ENCODE peak calls at places on chromosome 20, in six cellular contexts. T is body of pancreas, E is hepatocyte, F is DND-41, D is lower lobe of right lung, N is cardiac fibroblast. K is an unnamed sample.

GRCh38 chr20:13285408-13285807 is 64.3 kb downstream of the ISM1 start:
- DNase-seq in T (no peak), E (no peak), F (no peak), D (no peak), N (no peak), K (no peak)

GRCh38 chr20:3045042-3045815 is 623 bp upstream of the MRPS26 start:
- DNase-seq in T (peak; percentile 80), E (peak; percentile 78), F (no peak), D (peak; percentile 84), N (peak; percentile 72), K (peak; percentile 68)

GRCh38 chr20:9179193-9179802 is 110.4 kb downstream of the PLCB4 start:
- DNase-seq in T (no peak), E (no peak), F (no peak), D (no peak), N (peak; percentile 28), K (peak; percentile 66)

GRCh38 chr20:2289475-2289874 is 6.3 kb upstream of the TGM3 start:
- DNase-seq in T (no peak), E (no peak), F (no peak), D (no peak), N (no peak), K (no peak)

GRCh38 chr20:32526125-32526524 is 59.0 kb downstream of the NOL4L start:
- DNase-seq in T (no peak), E (no peak), F (no peak), D (peak; percentile 15), N (no peak), K (no peak)

GRCh38 chr20:2022163-2022562 is 28.3 kb upstream of the PDYN start:
- DNase-seq in T (no peak), E (no peak), F (no peak), D (no peak), N (no peak), K (peak; percentile 82)

GRCh38 chr20:56187791-56188190 is 60.7 kb upstream of the MC3R start:
- DNase-seq in T (peak; percentile 11), E (no peak), F (peak; percentile 6), D (no peak), N (no peak), K (peak; percentile 6)

GRCh38 chr20:15945301-15945700 is 627.9 kb downstream of the KIF16B start:
- DNase-seq in T (no peak), E (no peak), F (no peak), D (no peak), N (no peak), K (no peak)

GRCh38 chr20:44070139-44070900 is 116.7 kb downstream of the JPH2 start:
- DNase-seq in T (no peak), E (no peak), F (peak; percentile 83), D (no peak), N (no peak), K (no peak)

GRCh38 chr20:47907031-47907670 is 121.9 kb upstream of the SULF2 start:
- DNase-seq in T (no peak), E (no peak), F (no peak), D (no peak), N (no peak), K (no peak)

GRCh38 chr20:61942526-61942925 is 123.2 kb downstream of the TAF4 start:
- DNase-seq in T (no peak), E (no peak), F (no peak), D (peak; percentile 19), N (no peak), K (no peak)

GRCh38 chr20:58494923-58495622 is 20.1 kb downstream of the APCDD1L start:
- DNase-seq in T (no peak), E (no peak), F (no peak), D (no peak), N (no peak), K (no peak)
- H3K4me3 ChIP-seq in T (no peak overlapping the region), E (no peak overlapping the region), F (no peak overlapping the region), D (no peak overlapping the region), N (no peak overlapping the region), K (no peak overlapping the region)

DNA sequence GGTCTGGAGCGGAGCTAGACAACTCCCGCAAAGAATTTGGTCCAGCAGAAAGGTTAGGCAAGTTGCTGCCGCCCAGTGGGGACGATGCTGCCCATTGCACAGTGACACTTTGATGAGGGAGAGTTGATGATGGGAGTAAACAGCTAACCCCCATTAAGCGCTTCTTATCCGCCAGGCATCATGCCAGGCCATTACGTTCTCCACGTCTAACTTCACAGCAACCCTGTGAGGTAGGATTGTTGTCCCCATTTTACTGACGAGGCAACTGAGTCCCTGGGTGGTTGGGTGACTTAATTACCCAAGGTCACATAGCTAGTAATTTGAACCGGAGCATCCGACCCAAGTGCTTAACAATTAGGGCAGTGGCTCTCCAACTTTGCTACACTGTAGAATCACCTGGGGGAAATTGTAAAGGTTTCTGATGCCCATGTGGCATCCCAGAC is 731 bp downstream of the RALGAPB start:
- DNase-seq in T (peak; percentile 41), E (peak; percentile 59), F (no peak), D (no peak), N (peak; percentile 35), K (no peak)
- TF ChIP-seq CTCF in T (no peak), E (no peak), F (no peak), D (no peak), N (no peak), K (no peak)

GRCh38 chr20:35644806-35645205 is 19.9 kb downstream of the CPNE1 start:
- DNase-seq in T (no peak), E (no peak), F (no peak), D (no peak), N (no peak), K (no peak)
- H3K4me3 ChIP-seq in T (no peak overlapping the region), E (no peak overlapping the region), F (no peak overlapping the region), D (no peak overlapping the region), N (no peak overlapping the region), K (no peak overlapping the region)

GRCh38 chr20:46559685-46560440 is 9.4 kb upstream of the OCSTAMP start:
- DNase-seq in T (no peak), E (no peak), F (no peak), D (no peak), N (no peak), K (no peak)
- TF ChIP-seq CTCF in T (peak; percentile 26), E (peak; percentile 7), F (no peak), D (no peak), N (no peak), K (no peak)

GRCh38 chr20:20201124-20201523 is 148.8 kb downstream of the CFAP61 start:
- DNase-seq in T (no peak), E (no peak), F (no peak), D (no peak), N (no peak), K (no peak)
- H3K4me3 ChIP-seq in T (no peak overlapping the region), E (no peak overlapping the region), F (no peak overlapping the region), D (no peak overlapping the region), N (no peak overlapping the region), K (no peak overlapping the region)

DNA sequence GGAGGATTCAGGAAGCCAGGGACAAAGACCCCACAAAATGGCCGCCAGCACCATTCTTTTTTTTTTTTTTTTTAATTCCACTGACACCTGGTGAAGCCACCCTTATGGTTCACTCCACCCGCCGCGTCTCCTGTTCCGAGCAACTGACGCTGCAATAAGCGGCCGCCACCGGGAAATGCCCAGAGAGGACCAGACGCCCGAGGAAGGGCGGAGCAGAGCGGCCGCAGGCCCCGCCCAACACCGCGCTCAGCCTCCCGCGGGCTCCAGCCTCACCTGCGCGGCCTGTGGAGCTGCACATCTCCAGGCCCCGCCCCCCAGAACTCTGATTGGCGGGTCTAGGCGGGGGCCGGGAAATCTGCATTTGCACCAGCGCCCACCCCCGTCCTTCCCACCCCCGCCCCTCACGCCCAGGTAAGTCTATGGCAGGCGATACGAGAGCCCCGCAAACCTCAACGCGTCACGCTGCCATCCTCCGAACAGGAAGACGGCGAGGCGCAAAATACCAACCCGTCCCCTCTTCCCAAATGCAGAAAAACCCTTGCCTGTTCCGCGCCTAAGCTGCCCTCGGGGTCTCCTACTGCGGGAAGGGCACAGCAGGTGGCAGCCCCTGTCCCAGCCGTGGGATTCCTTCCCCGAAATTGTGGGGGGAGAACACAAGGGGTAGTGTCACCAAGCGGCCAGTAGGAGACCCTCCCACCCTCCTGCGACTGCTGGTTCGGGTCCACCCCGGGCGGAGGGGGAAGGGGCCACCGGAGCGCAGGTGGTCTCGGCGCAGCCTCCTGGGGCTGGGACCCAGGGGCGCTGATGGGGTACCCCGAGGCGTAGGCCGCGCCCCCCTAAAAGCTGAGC is 948 bp downstream of the ATP9A start:
- DNase-seq in T (peak; percentile 95), E (peak; percentile 95), F (no peak), D (peak; percentile 90), N (peak; percentile 22), K (peak; percentile 86)
- TF ChIP-seq CTCF in T (peak; percentile 47), E (peak; percentile 34), F (no peak), D (peak; percentile 24), N (peak; percentile 31), K (peak; percentile 32)

GRCh38 chr20:62953167-62953838 is 794 bp downstream of the SLC17A9 start:
- DNase-seq in T (no peak), E (peak; percentile 36), F (no peak), D (peak; percentile 45), N (no peak), K (no peak)
- H3K4me3 ChIP-seq in T (no peak overlapping the region), E (peak overlapping the region; percentile 0), F (no peak overlapping the region), D (peak overlapping the region; percentile 53), N (peak overlapping the region; percentile 51), K (no peak overlapping the region)

DNA sequence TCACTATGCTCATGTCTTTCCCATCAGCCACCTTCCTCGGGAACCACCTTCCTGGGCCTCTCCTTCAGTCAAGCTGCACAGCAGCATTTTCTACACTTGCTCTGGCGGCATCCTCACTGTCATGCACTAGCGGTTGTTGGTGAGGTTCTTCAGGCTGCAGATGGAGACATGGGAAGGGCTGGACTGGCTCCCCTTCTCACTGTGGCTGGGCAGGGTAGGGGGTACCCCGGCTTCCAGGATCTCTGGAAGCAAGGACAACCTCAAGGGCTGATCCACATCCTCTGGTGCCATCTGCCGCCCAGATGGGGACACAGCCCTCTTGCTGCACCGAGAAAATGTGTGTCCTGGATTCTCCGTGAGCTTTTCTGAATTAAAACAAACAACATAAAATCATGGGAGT is 180.1 kb upstream of the RNF24 start:
- DNase-seq in T (peak; percentile 16), E (no peak), F (no peak), D (no peak), N (no peak), K (peak; percentile 29)
- TF ChIP-seq CTCF in T (peak; percentile 17), E (peak; percentile 59), F (no peak), D (peak; percentile 26), N (peak; percentile 42), K (peak; percentile 64)